ENCODE peak calls at places on chromosomes 12 and 14, in five cellular contexts. W is CD8-positive, alpha-beta T cell; I is effector memory CD4-positive, alpha-beta T cell; R is right lobe of liver; C is CD4-positive, alpha-beta T cell. U is an unnamed sample.

GRCh38 chr14:20732950-20733650 is 12.6 kb upstream of the EDDM3A start:
- DNase-seq in I (no peak), W (no peak), R (no peak), C (no peak), U (no peak)

GRCh38 chr14:75566321-75566720 is 12.1 kb upstream of the FLVCR2 start:
- DNase-seq in I (peak; percentile 60), C (peak; percentile 78), R (no peak), W (no peak), U (no peak)

GRCh38 chr12:111063296-111064026 is 143.1 kb upstream of the MYL2 start:
- DNase-seq in R (no peak), I (no peak), W (no peak), C (no peak), U (no peak)

GRCh38 chr14:36625014-36625413 is 36.6 kb upstream of the PAX9 start:
- DNase-seq in W (no peak), I (no peak), R (no peak), C (no peak), U (no peak)

GRCh38 chr14:89625988-89626806 is 209.2 kb upstream of the FOXN3 start:
- DNase-seq in W (no peak), I (no peak), C (no peak), R (no peak), U (no peak)

GRCh38 chr12:83690465-83690864 is 1003.8 kb downstream of the TMTC2 start:
- DNase-seq in R (no peak), W (no peak), C (no peak), I (no peak), U (no peak)

GRCh38 chr12:91289072-91289471 is 106.5 kb upstream of the DCN start:
- DNase-seq in C (no peak), I (no peak), R (no peak), W (no peak), U (no peak)

GRCh38 chr12:105228494-105228893 is 7.5 kb downstream of the APPL2 start:
- DNase-seq in I (no peak), R (no peak), W (no peak), C (no peak), U (no peak)

GRCh38 chr12:92505373-92506340 is 197.1 kb upstream of the PLEKHG7 start:
- DNase-seq in I (no peak), W (no peak), C (peak; percentile 28), R (peak; percentile 64), U (peak; percentile 59)

GRCh38 chr14:49586673-49587460 is 687 bp upstream of the RPS29 start:
- DNase-seq in C (peak; percentile 25), W (peak; percentile 25), R (no peak), I (no peak), U (no peak)

GRCh38 chr14:54893151-54893760 is 9.4 kb downstream of the GCH1 start:
- DNase-seq in C (peak; percentile 9), W (no peak), R (no peak), I (no peak), U (no peak)

GRCh38 chr14:21093769-21094681 is 4.4 kb downstream of the ZNF219 start:
- DNase-seq in W (no peak), C (no peak), R (no peak), I (no peak), U (no peak)

GRCh38 chr12:77236066-77236465 is 170.7 kb upstream of the E2F7 start:
- DNase-seq in W (no peak), I (no peak), C (no peak), R (no peak), U (no peak)

GRCh38 chr14:39426605-39427004 is 5.6 kb downstream of the FBXO33 start:
- DNase-seq in I (no peak), W (no peak), C (no peak), R (no peak), U (no peak)

GRCh38 chr12:29921307-29921706 is 137.6 kb upstream of the TMTC1 start:
- DNase-seq in C (no peak), I (no peak), W (no peak), R (no peak), U (no peak)

GRCh38 chr12:109601557-109601956 is 28.0 kb downstream of the MVK start:
- DNase-seq in R (no peak), I (no peak), W (no peak), C (no peak), U (no peak)

GRCh38 chr12:109605599-109606228 is 32.1 kb downstream of the MVK start:
- DNase-seq in I (no peak), C (no peak), W (no peak), R (no peak), U (no peak)

GRCh38 chr12:109604902-109605536 is 31.4 kb downstream of the MVK start:
- DNase-seq in I (no peak), C (no peak), R (no peak), W (no peak), U (no peak)

GRCh38 chr12:109606261-109607028 is 32.9 kb downstream of the MVK start:
- DNase-seq in W (no peak), R (no peak), C (no peak), I (no peak), U (no peak)

GRCh38 chr12:109604132-109604585 is 30.6 kb downstream of the MVK start:
- DNase-seq in R (no peak), W (no peak), I (no peak), C (no peak), U (no peak)
- H3K27me3 ChIP-seq in R (no peaks in the 10 kb centered on the region), W (no peaks in the 10 kb centered on the region), I (no peaks in the 10 kb centered on the region), C (no peaks in the 10 kb centered on the region), U (peaks cover 23% of the 10 kb centered on the region)

DNA sequence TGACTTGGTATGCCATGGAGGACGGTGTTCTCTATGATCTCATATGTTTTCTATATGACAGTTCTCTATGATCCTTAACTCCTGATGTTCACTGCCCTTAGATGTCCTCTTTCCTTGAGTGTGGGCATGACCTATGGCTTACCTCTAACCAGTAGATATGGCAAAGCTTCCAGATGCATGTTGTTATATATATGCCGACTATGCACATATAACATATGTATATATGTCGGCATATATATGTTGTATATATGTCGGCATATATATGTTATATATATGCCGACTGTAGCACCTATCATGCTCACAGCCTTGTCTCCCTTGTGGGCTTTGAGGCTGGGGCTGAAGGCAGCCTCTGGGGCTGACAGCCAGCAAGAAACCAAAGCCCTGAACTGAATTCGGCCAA is 106.0 kb downstream of the GRIP1 start:
- DNase-seq in W (no peak), C (no peak), I (no peak), R (no peak), U (no peak)
- H3K27me3 ChIP-seq in W (no peaks in the 10 kb centered on the region), C (no peaks in the 10 kb centered on the region), I (no peaks in the 10 kb centered on the region), R (no peaks in the 10 kb centered on the region), U (no peaks in the 10 kb centered on the region)

GRCh38 chr12:9319044-9319841 is 111.0 kb upstream of the PZP start:
- DNase-seq in R (no peak), C (no peak), W (no peak), I (no peak), U (no peak)
- H3K27me3 ChIP-seq in R (no peaks in the 10 kb centered on the region), C (no peaks in the 10 kb centered on the region), W (no peaks in the 10 kb centered on the region), I (no peaks in the 10 kb centered on the region), U (no peaks in the 10 kb centered on the region)

GRCh38 chr12:132197581-132198281 is 53.5 kb downstream of the NOC4L start:
- DNase-seq in R (no peak), W (no peak), C (no peak), I (no peak), U (no peak)
- H3K27me3 ChIP-seq in R (no peaks in the 10 kb centered on the region), W (no peaks in the 10 kb centered on the region), C (no peaks in the 10 kb centered on the region), I (no peaks in the 10 kb centered on the region), U (peaks cover 12% of the 10 kb centered on the region)

U was measured in lower lobe of right lung.